ENCODE peak calls at places on chromosome 14, in eight cellular contexts. D is NCI-H1092, I is fibroblast of mammary gland, T is body of pancreas, N is HEK293T, B is T-helper 1 cell, C is endothelial cell, P is iPS-NIHi11. J is an unnamed sample.

GRCh38 chr14:44165286-44165685 is 341.8 kb downstream of the FSCB start:
- DNase-seq in D (no peak), I (no peak), T (no peak), N (no peak), B (no peak), C (no peak), P (no peak), J (no peak)

GRCh38 chr14:37992489-37992888 is 215.2 kb upstream of the SSTR1 start:
- DNase-seq in D (peak; percentile 49), I (no peak), T (no peak), N (no peak), B (no peak), C (no peak), P (no peak), J (no peak)

GRCh38 chr14:35535794-35536112 is 1.8 kb downstream of the INSM2 start:
- DNase-seq in D (no peak), I (no peak), T (no peak), N (no peak), B (no peak), C (peak; percentile 4), P (no peak), J (no peak)

GRCh38 chr14:22070119-22070982 is 396.7 kb upstream of the OR4E1 start:
- DNase-seq in D (no peak), I (peak; percentile 8), T (no peak), N (peak; percentile 10), B (peak; percentile 40), C (peak; percentile 7), P (peak; percentile 25), J (no peak)

GRCh38 chr14:32075636-32076277 is 1.3 kb upstream of the ARHGAP5 start:
- DNase-seq in D (no peak), I (peak; percentile 23), T (peak; percentile 26), N (peak; percentile 34), B (no peak), C (no peak), P (peak; percentile 39), J (no peak)

GRCh38 chr14:50813544-50813863 is 17.5 kb downstream of the NIN start:
- DNase-seq in D (no peak), I (no peak), T (no peak), N (no peak), B (peak; percentile 7), C (no peak), P (no peak), J (no peak)

GRCh38 chr14:85010186-85010585 is 519.8 kb upstream of the FLRT2 start:
- DNase-seq in D (no peak), I (peak; percentile 24), T (no peak), N (no peak), B (no peak), C (no peak), P (no peak), J (no peak)

GRCh38 chr14:78175412-78175811 is 5.2 kb downstream of the NRXN3 start:
- DNase-seq in D (no peak), I (no peak), T (no peak), N (no peak), B (no peak), C (no peak), P (no peak), J (no peak)

GRCh38 chr14:54564071-54564798 is 2.7 kb upstream of the SAMD4A start:
- DNase-seq in D (peak; percentile 12), I (peak; percentile 65), T (no peak), N (no peak), B (no peak), C (no peak), P (no peak), J (peak; percentile 37)

GRCh38 chr14:77870646-77871045 is 70.7 kb downstream of the ADCK1 start:
- DNase-seq in D (no peak), I (no peak), T (no peak), N (no peak), B (no peak), C (no peak), P (no peak), J (no peak)

GRCh38 chr14:73211251-73211650 is 26.1 kb upstream of the PAPLN start:
- DNase-seq in D (no peak), I (no peak), T (no peak), N (no peak), B (no peak), C (no peak), P (no peak), J (no peak)

GRCh38 chr14:71658261-71658860 is 273.9 kb upstream of the RGS6 start:
- DNase-seq in D (no peak), I (peak; percentile 69), T (no peak), N (no peak), B (no peak), C (no peak), P (no peak), J (no peak)

GRCh38 chr14:100296106-100296651 is 10.1 kb downstream of the SLC25A29 start:
- DNase-seq in D (no peak), I (no peak), T (no peak), N (no peak), B (no peak), C (no peak), P (no peak), J (no peak)

GRCh38 chr14:62654641-62655040 is 390.6 kb downstream of the KCNH5 start:
- DNase-seq in D (no peak), I (peak; percentile 25), T (no peak), N (no peak), B (no peak), C (no peak), P (no peak), J (no peak)

GRCh38 chr14:76546426-76547221 is 170.7 kb downstream of the ESRRB start:
- DNase-seq in D (peak; percentile 47), I (peak; percentile 16), T (no peak), N (peak; percentile 81), B (no peak), C (peak; percentile 75), P (peak; percentile 79), J (no peak)

GRCh38 chr14:60956202-60956601 is 24.7 kb downstream of the TRMT5 start:
- DNase-seq in D (no peak), I (no peak), T (no peak), N (no peak), B (no peak), C (no peak), P (no peak), J (no peak)

GRCh38 chr14:38870437-38870836 is 232.6 kb downstream of the SEC23A start:
- DNase-seq in D (no peak), I (no peak), T (no peak), N (no peak), B (no peak), C (no peak), P (no peak), J (no peak)

GRCh38 chr14:38616959-38617358 is 361.1 kb upstream of the CLEC14A start:
- DNase-seq in D (peak; percentile 45), I (no peak), T (peak; percentile 13), N (no peak), B (no peak), C (no peak), P (no peak), J (no peak)

GRCh38 chr14:90553921-90554336 is 157.1 kb downstream of the CALM1 start:
- DNase-seq in D (peak; percentile 24), I (no peak), T (no peak), N (no peak), B (no peak), C (no peak), P (no peak), J (no peak)

GRCh38 chr14:72552236-72552635 is 341.7 kb downstream of the DPF3 start:
- DNase-seq in D (no peak), I (no peak), T (no peak), N (no peak), B (no peak), C (no peak), P (no peak), J (no peak)

GRCh38 chr14:52015411-52016030 is 26.2 kb downstream of the RTRAF start:
- DNase-seq in D (no peak), I (no peak), T (peak; percentile 65), N (peak; percentile 23), B (no peak), C (peak; percentile 54), P (peak; percentile 40), J (no peak)

GRCh38 chr14:75315143-75315542 is 36.5 kb downstream of the FOS start:
- DNase-seq in D (peak; percentile 63), I (peak; percentile 69), T (peak; percentile 61), N (no peak), B (no peak), C (no peak), P (no peak), J (no peak)

GRCh38 chr14:104425763-104426691 is 153.5 kb upstream of the C14orf180 start:
- DNase-seq in D (no peak), I (no peak), T (no peak), N (no peak), B (no peak), C (no peak), P (no peak), J (no peak)

GRCh38 chr14:99391671-99392070 is 89.0 kb downstream of the SETD3 start:
- DNase-seq in D (no peak), I (peak; percentile 10), T (no peak), N (no peak), B (no peak), C (no peak), P (no peak), J (no peak)

GRCh38 chr14:91918159-91918883 is 29.2 kb downstream of the FBLN5 start:
- DNase-seq in D (no peak), I (peak; percentile 35), T (no peak), N (no peak), B (no peak), C (no peak), P (no peak), J (no peak)

GRCh38 chr14:28142400-28143015 is 624.1 kb upstream of the FOXG1 start:
- DNase-seq in D (peak; percentile 71), I (peak; percentile 8), T (no peak), N (peak; percentile 15), B (no peak), C (no peak), P (peak; percentile 13), J (no peak)

GRCh38 chr14:33512201-33512600 is 438.7 kb downstream of the EGLN3 start:
- DNase-seq in D (no peak), I (peak; percentile 78), T (no peak), N (no peak), B (no peak), C (no peak), P (no peak), J (no peak)

GRCh38 chr14:103271189-103271588 is 62.8 kb upstream of the EIF5 start:
- DNase-seq in D (no peak), I (no peak), T (no peak), N (no peak), B (no peak), C (no peak), P (no peak), J (no peak)

GRCh38 chr14:90483551-90483950 is 86.7 kb downstream of the CALM1 start:
- DNase-seq in D (peak; percentile 54), I (no peak), T (peak; percentile 59), N (no peak), B (peak; percentile 20), C (no peak), P (peak; percentile 54), J (no peak)

GRCh38 chr14:102126807-102127455 is 12.8 kb upstream of the WDR20 start:
- DNase-seq in D (no peak), I (no peak), T (no peak), N (no peak), B (no peak), C (no peak), P (no peak), J (no peak)